ENCODE peak calls at places on chromosomes 3 and 15, in four cellular contexts. A, J, B and L are unnamed samples.

GRCh38 chr15:81160312-81161214 is 26.5 kb downstream of the CFAP161 start:
- DNase-seq in J (no peak), B (no peak), A (no peak), L (no peak)

GRCh38 chr3:9398715-9399708 is 1.6 kb downstream of the SETD5 start:
- DNase-seq in A (no peak), J (peak), B (no peak), L (no peak)

GRCh38 chr15:73386886-73387506 is 18.2 kb upstream of the HCN4 start:
- DNase-seq in B (no peak), J (no peak), A (no peak), L (no peak)

GRCh38 chr3:53269888-53270880 is 14.4 kb upstream of the TKT start:
- DNase-seq in B (peak), A (peak), J (no peak), L (peak)

GRCh38 chr15:72302955-72303354 is 17.0 kb downstream of the CELF6 start:
- DNase-seq in J (no peak), A (no peak), B (no peak), L (no peak)

GRCh38 chr15:90022905-90023700 is 22.0 kb downstream of the ZNF710 start:
- DNase-seq in J (no peak), A (no peak), B (no peak), L (no peak)

GRCh38 chr3:139414608-139415224 is 25.3 kb upstream of the COPB2 start:
- DNase-seq in A (no peak), B (no peak), J (no peak), L (no peak)

GRCh38 chr15:63319065-63319464 is 41.7 kb downstream of the APH1B start:
- DNase-seq in A (no peak), J (no peak), B (no peak), L (no peak)

GRCh38 chr15:61182955-61183354 is 46.1 kb downstream of the RORA start:
- DNase-seq in B (no peak), J (no peak), A (no peak), L (no peak)

GRCh38 chr15:82040862-82041261 is 5.0 kb downstream of the MEX3B start:
- DNase-seq in A (no peak), J (no peak), B (no peak), L (no peak)